ENCODE peak calls at places on chromosomes 13 and 19, in five cellular contexts. R is fibroblast of the aortic adventitia; M is heart left ventricle; J is RWPE1; Y is stimulated activated naive CD8-positive, alpha-beta T cell treated with anti-CD3 and anti-CD28 coated beads, Interleukin-15, amount 100 ng/mL, for 72 hours. Q is an unnamed sample.
A peak's percentile ranks its signal among the peaks of the same experiment; 100 is the strongest.

GRCh38 chr13:23770428-23770827 is 118.8 kb downstream of the MIPEP start:
- DNase-seq in R (no peak), M (no peak), J (no peak), Y (no peak), Q (no peak)

GRCh38 chr13:31588331-31588730 is 151.0 kb upstream of the RXFP2 start:
- DNase-seq in R (no peak), M (no peak), J (no peak), Y (no peak), Q (no peak)

GRCh38 chr19:16073481-16073880 is 2.8 kb upstream of the TPM4 start:
- DNase-seq in R (no peak), M (no peak), J (no peak), Y (no peak), Q (no peak)

GRCh38 chr19:10069046-10069445 is 17.1 kb upstream of the SHFL start:
- DNase-seq in R (no peak), M (no peak), J (peak; percentile 34), Y (no peak), Q (no peak)

GRCh38 chr13:45167611-45168554 is 33.0 kb downstream of the KCTD4 start:
- DNase-seq in R (no peak), M (peak; percentile 36), J (peak; percentile 93), Y (no peak), Q (no peak)

GRCh38 chr19:2268861-2269243 is 12.6 kb upstream of the JSRP1 start:
- DNase-seq in R (no peak), M (no peak), J (no peak), Y (no peak), Q (no peak)

GRCh38 chr19:47107201-47107952 is 6.2 kb downstream of the ZC3H4 start:
- DNase-seq in R (peak; percentile 41), M (no peak), J (no peak), Y (peak; percentile 52), Q (no peak)

GRCh38 chr13:75873499-75873898 is 237.4 kb downstream of the LMO7 start:
- DNase-seq in R (no peak), M (no peak), J (no peak), Y (no peak), Q (no peak)

GRCh38 chr13:73738626-73739025 is 395.6 kb downstream of the KLF12 start:
- DNase-seq in R (no peak), M (no peak), J (no peak), Y (no peak), Q (no peak)

GRCh38 chr13:81184556-81185265 is 843.8 kb upstream of the SPRY2 start:
- DNase-seq in R (no peak), M (no peak), J (no peak), Y (no peak), Q (no peak)

GRCh38 chr13:110281736-110282135 is 25.2 kb downstream of the COL4A1 start:
- DNase-seq in R (no peak), M (peak; percentile 10), J (no peak), Y (no peak), Q (no peak)

GRCh38 chr13:72194531-72194930 is 327.5 kb upstream of the DACH1 start:
- DNase-seq in R (no peak), M (no peak), J (no peak), Y (no peak), Q (no peak)

GRCh38 chr13:40060318-40061007 is 405.0 kb downstream of the COG6 start:
- DNase-seq in R (peak; percentile 91), M (no peak), J (peak; percentile 89), Y (peak; percentile 25), Q (peak; percentile 81)

Q was measured in GM06990.